ENCODE peak calls at places on chromosomes 11 and 22, in four cellular contexts. One of them, this sample, is unnamed.

GRCh38 chr22:30680998-30681770 is 13.5 kb upstream of the OSBP2 start:
- DNase-seq in HCT116: no peak
- DNase-seq in HepG2: no peak
- DNase-seq in K562: no peak
- DNase-seq in this sample: no peak

GRCh38 chr11:12330491-12331231 is 46.7 kb upstream of the PARVA start:
- DNase-seq in HCT116: no peak
- DNase-seq in HepG2: no peak
- DNase-seq in K562: no peak
- DNase-seq in this sample: no peak

GRCh38 chr11:107695446-107695845 is 16.4 kb downstream of the SLN start:
- DNase-seq in HCT116: no peak
- DNase-seq in HepG2: no peak
- DNase-seq in K562: no peak
- DNase-seq in this sample: no peak

GRCh38 chr11:21142007-21142406 is 472.6 kb downstream of the NELL1 start:
- DNase-seq in HCT116: no peak
- DNase-seq in HepG2: no peak
- DNase-seq in K562: peak; percentile 0
- DNase-seq in this sample: no peak

GRCh38 chr11:126647735-126648134 is 292.2 kb downstream of the ST3GAL4 start:
- DNase-seq in HCT116: peak; percentile 2
- DNase-seq in HepG2: no peak
- DNase-seq in K562: no peak
- DNase-seq in this sample: no peak

GRCh38 chr11:86431258-86431657 is 56.6 kb downstream of the CCDC81 start:
- DNase-seq in HCT116: no peak
- DNase-seq in HepG2: no peak
- DNase-seq in K562: no peak
- DNase-seq in this sample: no peak

GRCh38 chr11:58742140-58742539 is 10.4 kb upstream of the GLYAT start:
- DNase-seq in HCT116: no peak
- DNase-seq in HepG2: no peak
- DNase-seq in K562: no peak
- DNase-seq in this sample: no peak

GRCh38 chr11:22625448-22626287 is at the start of gene FANCF:
- DNase-seq in HCT116: peak; percentile 89
- DNase-seq in HepG2: peak; percentile 97
- DNase-seq in K562: peak; percentile 99
- DNase-seq in this sample: peak; percentile 97

GRCh38 chr11:102846292-102846691 is 2.9 kb upstream of the MMP3 start:
- DNase-seq in HCT116: no peak
- DNase-seq in HepG2: no peak
- DNase-seq in K562: no peak
- DNase-seq in this sample: no peak

GRCh38 chr11:75145196-75145971 is 5.5 kb upstream of the SLCO2B1 start:
- DNase-seq in HCT116: no peak
- DNase-seq in HepG2: no peak
- DNase-seq in K562: no peak
- DNase-seq in this sample: no peak

GRCh38 chr11:126167476-126167875 is 44.0 kb downstream of the RPUSD4 start:
- DNase-seq in HCT116: no peak
- DNase-seq in HepG2: no peak
- DNase-seq in K562: no peak
- DNase-seq in this sample: no peak

GRCh38 chr22:20430641-20431519 is 6.7 kb downstream of the SCARF2 start:
- DNase-seq in HCT116: peak; percentile 33
- DNase-seq in HepG2: no peak
- DNase-seq in K562: no peak
- DNase-seq in this sample: no peak

GRCh38 chr22:35921777-35922176 is 106.8 kb downstream of the RBFOX2 start:
- DNase-seq in HCT116: peak; percentile 76
- DNase-seq in HepG2: peak; percentile 75
- DNase-seq in K562: peak; percentile 74
- DNase-seq in this sample: peak; percentile 77

GRCh38 chr11:73585834-73586575 is 11.9 kb downstream of the FAM168A start:
- DNase-seq in HCT116: no peak
- DNase-seq in HepG2: no peak
- DNase-seq in K562: no peak
- DNase-seq in this sample: no peak

GRCh38 chr22:44023404-44024287 is 456 bp upstream of the PARVB start:
- DNase-seq in HCT116: no peak
- DNase-seq in HepG2: no peak
- DNase-seq in K562: peak; percentile 51
- DNase-seq in this sample: no peak

GRCh38 chr11:60214386-60214785 is 28.6 kb downstream of the MS4A4E start:
- DNase-seq in HCT116: no peak
- DNase-seq in HepG2: no peak
- DNase-seq in K562: no peak
- DNase-seq in this sample: no peak

GRCh38 chr11:126331286-126331685 is 24.2 kb upstream of the ST3GAL4 start:
- DNase-seq in HCT116: no peak
- DNase-seq in HepG2: no peak
- DNase-seq in K562: no peak
- DNase-seq in this sample: no peak

GRCh38 chr22:27086728-27087450 is 429.5 kb downstream of the MIAT start:
- DNase-seq in HCT116: no peak
- DNase-seq in HepG2: no peak
- DNase-seq in K562: no peak
- DNase-seq in this sample: no peak

GRCh38 chr22:17102297-17102667 is 17.5 kb downstream of the IL17RA start:
- DNase-seq in HCT116: no peak
- DNase-seq in HepG2: no peak
- DNase-seq in K562: peak; percentile 34
- DNase-seq in this sample: no peak

GRCh38 chr11:109972939-109973338 is 120.3 kb upstream of the ZC3H12C start:
- DNase-seq in HCT116: no peak
- DNase-seq in HepG2: no peak
- DNase-seq in K562: no peak
- DNase-seq in this sample: no peak

GRCh38 chr11:19938866-19939265 is 221.4 kb downstream of the DBX1 start:
- DNase-seq in HCT116: no peak
- DNase-seq in HepG2: no peak
- DNase-seq in K562: no peak
- DNase-seq in this sample: no peak

GRCh38 chr22:24413726-24414385 is 13.5 kb upstream of the ADORA2A start:
- DNase-seq in HCT116: no peak
- DNase-seq in HepG2: no peak
- DNase-seq in K562: no peak
- DNase-seq in this sample: no peak

GRCh38 chr22:47051435-47052175 is 289.2 kb downstream of the TBC1D22A start:
- DNase-seq in HCT116: no peak
- DNase-seq in HepG2: no peak
- DNase-seq in K562: no peak
- DNase-seq in this sample: no peak

GRCh38 chr22:49042066-49042465 is 785.6 kb downstream of the BRD1 start:
- DNase-seq in HCT116: no peak
- DNase-seq in HepG2: no peak
- DNase-seq in K562: no peak
- DNase-seq in this sample: no peak

GRCh38 chr22:30429887-30430286 is 4.3 kb downstream of the MTFP1 start:
- DNase-seq in HCT116: no peak
- DNase-seq in HepG2: no peak
- DNase-seq in K562: no peak
- DNase-seq in this sample: no peak

GRCh38 chr11:130872102-130872501 is 44.2 kb downstream of the SNX19 start:
- DNase-seq in HCT116: no peak
- DNase-seq in HepG2: no peak
- DNase-seq in K562: no peak
- DNase-seq in this sample: no peak

GRCh38 chr22:38318792-38319773 is 1.9 kb upstream of the CSNK1E start:
- DNase-seq in HCT116: no peak
- DNase-seq in HepG2: peak; percentile 30
- DNase-seq in K562: peak; percentile 20
- DNase-seq in this sample: no peak

GRCh38 chr22:44526431-44527115 is 28.5 kb upstream of the RTL6 start:
- DNase-seq in HCT116: no peak
- DNase-seq in HepG2: no peak
- DNase-seq in K562: no peak
- DNase-seq in this sample: no peak

GRCh38 chr11:99614353-99614752 is 593.6 kb downstream of the CNTN5 start:
- DNase-seq in HCT116: no peak
- DNase-seq in HepG2: no peak
- DNase-seq in K562: no peak
- DNase-seq in this sample: no peak

GRCh38 chr11:3879967-3880542 is 24.6 kb downstream of the STIM1 start:
- DNase-seq in HCT116: no peak
- DNase-seq in HepG2: peak; percentile 89
- DNase-seq in K562: no peak
- DNase-seq in this sample: no peak
- TF ChIP-seq TCF7L2 in HCT116: no peak
- TF ChIP-seq TCF7L2 in HepG2: no peak
- TF ChIP-seq TCF7L2 in K562: no peak
- TF ChIP-seq TCF7L2 in this sample: no peak

GRCh38 chr11:64234840-64235379 is 526 bp downstream of the VEGFB start:
- DNase-seq in HCT116: no peak
- DNase-seq in HepG2: no peak
- DNase-seq in K562: peak; percentile 44
- DNase-seq in this sample: no peak
- TF ChIP-seq CTCF in HCT116: no peak
- TF ChIP-seq CTCF in HepG2: peak; percentile 22
- TF ChIP-seq CTCF in K562: no peak
- TF ChIP-seq CTCF in this sample: no peak

GRCh38 chr11:114179234-114179941 is 116.8 kb upstream of the NNMT start:
- DNase-seq in HCT116: no peak
- DNase-seq in HepG2: no peak
- DNase-seq in K562: peak; percentile 34
- DNase-seq in this sample: no peak
- TF ChIP-seq TCF7L2 in HCT116: no peak
- TF ChIP-seq TCF7L2 in HepG2: no peak
- TF ChIP-seq TCF7L2 in K562: no peak
- TF ChIP-seq TCF7L2 in this sample: no peak

GRCh38 chr11:115691030-115691429 is 186.8 kb upstream of the CADM1 start:
- DNase-seq in HCT116: no peak
- DNase-seq in HepG2: no peak
- DNase-seq in K562: no peak
- DNase-seq in this sample: no peak

GRCh38 chr11:115695677-115696451 is 191.6 kb upstream of the CADM1 start:
- DNase-seq in HCT116: no peak
- DNase-seq in HepG2: no peak
- DNase-seq in K562: no peak
- DNase-seq in this sample: no peak

GRCh38 chr11:115696472-115697011 is 192.3 kb upstream of the CADM1 start:
- DNase-seq in HCT116: no peak
- DNase-seq in HepG2: no peak
- DNase-seq in K562: no peak
- DNase-seq in this sample: no peak

GRCh38 chr11:115687934-115688333 is 183.7 kb upstream of the CADM1 start:
- DNase-seq in HCT116: no peak
- DNase-seq in HepG2: no peak
- DNase-seq in K562: no peak
- DNase-seq in this sample: no peak

GRCh38 chr11:115693002-115693401 is 188.8 kb upstream of the CADM1 start:
- DNase-seq in HCT116: no peak
- DNase-seq in HepG2: no peak
- DNase-seq in K562: no peak
- DNase-seq in this sample: no peak
- TF ChIP-seq CTCF in HCT116: no peak
- TF ChIP-seq CTCF in HepG2: no peak
- TF ChIP-seq CTCF in K562: no peak
- TF ChIP-seq CTCF in this sample: no peak

GRCh38 chr11:77379253-77379652 is 77.8 kb upstream of the GDPD4 start:
- DNase-seq in HCT116: no peak
- DNase-seq in HepG2: no peak
- DNase-seq in K562: no peak
- DNase-seq in this sample: no peak

GRCh38 chr11:77374611-77375031 is 73.1 kb upstream of the GDPD4 start:
- DNase-seq in HCT116: no peak
- DNase-seq in HepG2: no peak
- DNase-seq in K562: no peak
- DNase-seq in this sample: peak; percentile 33

GRCh38 chr11:77379917-77380316 is 78.4 kb upstream of the GDPD4 start:
- DNase-seq in HCT116: no peak
- DNase-seq in HepG2: no peak
- DNase-seq in K562: no peak
- DNase-seq in this sample: no peak

GRCh38 chr11:77375114-77375513 is 73.6 kb upstream of the GDPD4 start:
- DNase-seq in HCT116: no peak
- DNase-seq in HepG2: no peak
- DNase-seq in K562: no peak
- DNase-seq in this sample: no peak

GRCh38 chr11:77377734-77378133 is 76.2 kb upstream of the GDPD4 start:
- DNase-seq in HCT116: no peak
- DNase-seq in HepG2: no peak
- DNase-seq in K562: no peak
- DNase-seq in this sample: no peak
- TF ChIP-seq TCF7L2 in HCT116: no peak
- TF ChIP-seq TCF7L2 in HepG2: no peak
- TF ChIP-seq TCF7L2 in K562: no peak
- TF ChIP-seq TCF7L2 in this sample: no peak

DNA sequence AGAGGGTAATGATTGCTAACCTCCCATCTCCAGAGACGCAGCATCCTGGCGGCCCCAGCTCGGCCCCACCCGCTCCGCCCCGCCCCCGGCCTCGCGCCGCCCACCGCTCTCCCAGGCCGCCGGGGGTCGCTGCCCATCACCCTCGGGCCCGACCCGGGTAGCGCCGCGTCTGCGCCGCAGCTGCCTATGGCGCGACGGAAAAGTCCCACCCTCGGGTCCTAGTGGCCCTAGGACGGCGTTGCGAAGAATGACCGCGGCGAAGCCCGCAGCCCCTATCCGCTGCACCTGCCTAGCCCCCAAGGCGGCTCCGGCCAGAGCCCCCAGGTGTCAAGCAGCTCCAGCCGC is 457 bp downstream of the CPSF7 start:
- DNase-seq in HCT116: peak; percentile 15
- DNase-seq in HepG2: peak; percentile 66
- DNase-seq in K562: peak; percentile 84
- DNase-seq in this sample: no peak
- TF ChIP-seq CTCF in HCT116: no peak
- TF ChIP-seq CTCF in HepG2: peak; percentile 66
- TF ChIP-seq CTCF in K562: no peak
- TF ChIP-seq CTCF in this sample: peak; percentile 63

DNA sequence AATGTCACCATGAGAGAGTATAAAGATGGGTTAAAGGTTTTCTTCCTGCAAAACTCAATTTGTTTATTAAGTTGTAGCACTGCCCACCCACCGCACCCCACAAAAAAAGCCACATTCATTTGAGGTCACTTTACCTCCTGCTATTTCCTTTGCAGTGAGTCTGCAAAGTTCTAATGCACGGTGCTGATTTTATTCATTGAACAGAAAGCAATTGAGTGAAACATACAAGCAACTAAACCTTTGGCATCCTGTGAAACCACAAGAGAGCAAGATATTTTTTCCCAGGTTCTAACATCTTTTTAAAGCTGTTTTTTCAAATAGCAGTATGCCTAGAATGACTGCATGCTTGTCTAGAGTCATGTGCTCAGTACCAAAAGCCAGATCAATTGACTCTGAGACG is 39.0 kb downstream of the RRAS2 start:
- DNase-seq in HCT116: no peak
- DNase-seq in HepG2: no peak
- DNase-seq in K562: no peak
- DNase-seq in this sample: no peak
- TF ChIP-seq TCF7L2 in HCT116: no peak
- TF ChIP-seq TCF7L2 in HepG2: no peak
- TF ChIP-seq TCF7L2 in K562: no peak
- TF ChIP-seq TCF7L2 in this sample: no peak